ENCODE peak calls at places on chromosomes 2 and 18, in seven cellular contexts. One of them, this sample, is unnamed. For H3K4me1, the result is how much of the 10 kb centered on the place peaks cover.

GRCh38 chr2:172094319-172095145 is 8.2 kb downstream of the DLX2 start:
- DNase-seq in GM23338: peak
- DNase-seq in trophoblast cell: no peak
- DNase-seq in heart right ventricle: no peak
- DNase-seq in A549: peak
- DNase-seq in aorta: peak
- DNase-seq in OCI-LY7: no peak
- DNase-seq in this sample: no peak

GRCh38 chr2:199818001-199818400 is 33.0 kb downstream of the FTCDNL1 start:
- DNase-seq in aorta: no peak
- DNase-seq in OCI-LY7: no peak
- DNase-seq in heart right ventricle: no peak
- DNase-seq in A549: no peak
- DNase-seq in trophoblast cell: no peak
- DNase-seq in GM23338: no peak
- DNase-seq in this sample: no peak

GRCh38 chr18:1559563-1559962 is 654.9 kb downstream of the ADCYAP1 start:
- DNase-seq in aorta: no peak
- DNase-seq in heart right ventricle: no peak
- DNase-seq in GM23338: peak
- DNase-seq in trophoblast cell: no peak
- DNase-seq in A549: no peak
- DNase-seq in OCI-LY7: no peak
- DNase-seq in this sample: no peak

GRCh38 chr18:70452501-70452900 is 163.7 kb downstream of the SOCS6 start:
- DNase-seq in aorta: no peak
- DNase-seq in trophoblast cell: no peak
- DNase-seq in GM23338: peak
- DNase-seq in OCI-LY7: no peak
- DNase-seq in A549: no peak
- DNase-seq in heart right ventricle: no peak
- DNase-seq in this sample: no peak

GRCh38 chr2:203951366-203951902 is 14.9 kb downstream of the ICOS start:
- DNase-seq in OCI-LY7: peak
- DNase-seq in aorta: no peak
- DNase-seq in A549: no peak
- DNase-seq in heart right ventricle: no peak
- DNase-seq in trophoblast cell: peak
- DNase-seq in GM23338: no peak
- DNase-seq in this sample: peak

GRCh38 chr18:55577812-55578539 is 10.0 kb downstream of the TCF4 start:
- DNase-seq in GM23338: peak
- DNase-seq in OCI-LY7: no peak
- DNase-seq in trophoblast cell: peak
- DNase-seq in heart right ventricle: no peak
- DNase-seq in A549: no peak
- DNase-seq in aorta: no peak
- DNase-seq in this sample: no peak

GRCh38 chr2:109110185-109110584 is 18.8 kb upstream of the SH3RF3 start:
- DNase-seq in heart right ventricle: no peak
- DNase-seq in aorta: no peak
- DNase-seq in GM23338: no peak
- DNase-seq in OCI-LY7: no peak
- DNase-seq in A549: no peak
- DNase-seq in trophoblast cell: no peak
- DNase-seq in this sample: no peak

GRCh38 chr2:10083692-10084566 is 3.7 kb upstream of the CYS1 start:
- DNase-seq in A549: no peak
- DNase-seq in OCI-LY7: peak
- DNase-seq in heart right ventricle: no peak
- DNase-seq in trophoblast cell: no peak
- DNase-seq in GM23338: no peak
- DNase-seq in aorta: no peak
- DNase-seq in this sample: no peak

GRCh38 chr2:229127471-229127870 is 143.6 kb downstream of the PID1 start:
- DNase-seq in heart right ventricle: no peak
- DNase-seq in A549: no peak
- DNase-seq in OCI-LY7: no peak
- DNase-seq in trophoblast cell: peak
- DNase-seq in aorta: no peak
- DNase-seq in GM23338: no peak
- DNase-seq in this sample: no peak

GRCh38 chr2:134714228-134714627 is 4.6 kb downstream of the TMEM163 start:
- DNase-seq in trophoblast cell: no peak
- DNase-seq in aorta: no peak
- DNase-seq in heart right ventricle: no peak
- DNase-seq in OCI-LY7: no peak
- DNase-seq in A549: no peak
- DNase-seq in GM23338: no peak
- DNase-seq in this sample: no peak

GRCh38 chr2:157427003-157427921 is 16.6 kb downstream of the CYTIP start:
- DNase-seq in OCI-LY7: no peak
- DNase-seq in A549: no peak
- DNase-seq in heart right ventricle: no peak
- DNase-seq in aorta: no peak
- DNase-seq in GM23338: no peak
- DNase-seq in trophoblast cell: no peak
- DNase-seq in this sample: no peak
- H3K27ac ChIP-seq in OCI-LY7: no peak
- H3K27ac ChIP-seq in A549: no peak
- H3K27ac ChIP-seq in heart right ventricle: no peak
- H3K27ac ChIP-seq in aorta: no peak
- H3K27ac ChIP-seq in GM23338: no peak
- H3K27ac ChIP-seq in trophoblast cell: no peak
- H3K27ac ChIP-seq in this sample: no peak

GRCh38 chr2:62569907-62570793 is 64.2 kb upstream of the TMEM17 start:
- DNase-seq in GM23338: peak
- DNase-seq in A549: peak
- DNase-seq in heart right ventricle: no peak
- DNase-seq in OCI-LY7: no peak
- DNase-seq in aorta: no peak
- DNase-seq in trophoblast cell: no peak
- DNase-seq in this sample: no peak
- H3K4me3 ChIP-seq in GM23338: peak
- H3K4me3 ChIP-seq in A549: peak
- H3K4me3 ChIP-seq in heart right ventricle: no peak
- H3K4me3 ChIP-seq in OCI-LY7: no peak
- H3K4me3 ChIP-seq in aorta: no peak
- H3K4me3 ChIP-seq in trophoblast cell: no peak
- H3K4me3 ChIP-seq in this sample: no peak

DNA sequence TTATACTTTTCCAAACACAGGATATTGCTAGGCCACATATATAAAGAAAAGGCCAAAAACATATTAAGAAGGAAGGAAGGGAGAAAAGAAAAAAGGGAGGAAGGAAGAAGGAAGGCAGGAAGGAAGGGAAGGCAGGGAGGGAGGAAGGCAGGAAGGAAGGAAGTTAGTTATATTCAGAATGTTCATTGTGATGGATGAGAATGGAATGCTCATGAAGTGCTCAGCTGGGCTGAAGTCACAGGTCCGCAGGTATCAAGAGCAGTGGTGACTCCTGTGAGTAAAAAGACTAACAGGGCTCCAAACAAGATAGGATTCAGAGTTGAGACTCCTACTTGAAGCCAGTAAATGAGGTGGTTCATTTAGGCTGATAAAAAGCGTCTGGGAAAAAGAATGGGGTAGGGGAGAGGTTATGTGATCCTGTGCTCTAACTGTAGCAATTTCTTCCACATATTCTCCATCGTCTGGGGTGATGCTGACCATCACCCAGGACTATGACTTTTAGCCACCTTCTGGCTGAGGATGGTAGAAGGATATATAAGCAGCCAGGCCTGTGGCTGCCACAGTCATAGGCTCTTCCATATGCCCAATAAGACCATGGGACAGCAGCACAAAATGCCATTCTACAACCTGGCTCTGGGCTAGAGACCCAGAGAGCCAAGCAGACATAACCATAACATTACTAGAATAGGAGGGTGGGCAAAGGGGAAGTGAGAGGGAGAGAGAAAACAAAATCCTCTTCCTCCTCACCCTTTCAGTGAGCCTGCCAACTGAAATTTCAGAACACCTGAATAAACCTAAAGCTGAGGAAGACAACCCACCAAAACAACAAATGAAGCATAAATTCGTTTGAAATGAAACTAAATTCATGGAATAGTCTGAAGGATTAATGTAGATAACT is 173.2 kb downstream of the MYO3B start:
- DNase-seq in A549: no peak
- DNase-seq in GM23338: no peak
- DNase-seq in heart right ventricle: no peak
- DNase-seq in aorta: no peak
- DNase-seq in OCI-LY7: peak
- DNase-seq in trophoblast cell: no peak
- DNase-seq in this sample: no peak
- H3K4me1 ChIP-seq in A549: under half
- H3K4me1 ChIP-seq in GM23338: under half
- H3K4me1 ChIP-seq in heart right ventricle: under half
- H3K4me1 ChIP-seq in aorta: under half
- H3K4me1 ChIP-seq in OCI-LY7: half or more
- H3K4me1 ChIP-seq in trophoblast cell: under half
- H3K4me1 ChIP-seq in this sample: under half

GRCh38 chr2:38164881-38165280 is 88.9 kb upstream of the CYP1B1 start:
- DNase-seq in OCI-LY7: no peak
- DNase-seq in heart right ventricle: no peak
- DNase-seq in A549: no peak
- DNase-seq in aorta: no peak
- DNase-seq in GM23338: no peak
- DNase-seq in trophoblast cell: no peak
- DNase-seq in this sample: no peak
- H3K27ac ChIP-seq in OCI-LY7: no peak
- H3K27ac ChIP-seq in heart right ventricle: no peak
- H3K27ac ChIP-seq in A549: no peak
- H3K27ac ChIP-seq in aorta: no peak
- H3K27ac ChIP-seq in GM23338: no peak
- H3K27ac ChIP-seq in trophoblast cell: no peak
- H3K27ac ChIP-seq in this sample: no peak

GRCh38 chr18:22173221-22173927 is 4.0 kb downstream of the GATA6 start:
- DNase-seq in OCI-LY7: no peak
- DNase-seq in heart right ventricle: no peak
- DNase-seq in aorta: no peak
- DNase-seq in trophoblast cell: no peak
- DNase-seq in GM23338: no peak
- DNase-seq in A549: no peak
- DNase-seq in this sample: no peak

GRCh38 chr18:22171263-22171838 is 2.0 kb downstream of the GATA6 start:
- DNase-seq in heart right ventricle: no peak
- DNase-seq in GM23338: no peak
- DNase-seq in trophoblast cell: no peak
- DNase-seq in OCI-LY7: no peak
- DNase-seq in A549: no peak
- DNase-seq in aorta: no peak
- DNase-seq in this sample: no peak

GRCh38 chr18:22170421-22171262 is 1.3 kb downstream of the GATA6 start:
- DNase-seq in GM23338: peak
- DNase-seq in aorta: peak
- DNase-seq in A549: peak
- DNase-seq in trophoblast cell: peak
- DNase-seq in heart right ventricle: peak
- DNase-seq in OCI-LY7: no peak
- DNase-seq in this sample: peak

GRCh38 chr18:22172594-22173049 is 3.2 kb downstream of the GATA6 start:
- DNase-seq in A549: no peak
- DNase-seq in OCI-LY7: no peak
- DNase-seq in aorta: no peak
- DNase-seq in heart right ventricle: no peak
- DNase-seq in trophoblast cell: no peak
- DNase-seq in GM23338: no peak
- DNase-seq in this sample: no peak

GRCh38 chr18:22171839-22172582 is 2.6 kb downstream of the GATA6 start:
- DNase-seq in GM23338: no peak
- DNase-seq in A549: no peak
- DNase-seq in OCI-LY7: no peak
- DNase-seq in trophoblast cell: peak
- DNase-seq in heart right ventricle: no peak
- DNase-seq in aorta: no peak
- DNase-seq in this sample: no peak
- H3K4me3 ChIP-seq in GM23338: peak
- H3K4me3 ChIP-seq in A549: no peak
- H3K4me3 ChIP-seq in OCI-LY7: no peak
- H3K4me3 ChIP-seq in trophoblast cell: peak
- H3K4me3 ChIP-seq in heart right ventricle: peak
- H3K4me3 ChIP-seq in aorta: peak
- H3K4me3 ChIP-seq in this sample: no peak

GRCh38 chr2:239300871-239301742 is 99.7 kb downstream of the HDAC4 start:
- DNase-seq in heart right ventricle: no peak
- DNase-seq in OCI-LY7: no peak
- DNase-seq in trophoblast cell: no peak
- DNase-seq in GM23338: no peak
- DNase-seq in aorta: peak
- DNase-seq in A549: no peak
- DNase-seq in this sample: no peak

GRCh38 chr2:239298126-239298804 is 102.6 kb downstream of the HDAC4 start:
- DNase-seq in OCI-LY7: peak
- DNase-seq in heart right ventricle: no peak
- DNase-seq in GM23338: no peak
- DNase-seq in trophoblast cell: peak
- DNase-seq in aorta: peak
- DNase-seq in A549: no peak
- DNase-seq in this sample: peak

GRCh38 chr2:239299218-239299939 is 101.4 kb downstream of the HDAC4 start:
- DNase-seq in heart right ventricle: no peak
- DNase-seq in aorta: peak
- DNase-seq in GM23338: no peak
- DNase-seq in OCI-LY7: no peak
- DNase-seq in A549: no peak
- DNase-seq in trophoblast cell: no peak
- DNase-seq in this sample: no peak

GRCh38 chr2:239302083-239302807 is 98.6 kb downstream of the HDAC4 start:
- DNase-seq in trophoblast cell: no peak
- DNase-seq in heart right ventricle: no peak
- DNase-seq in GM23338: no peak
- DNase-seq in aorta: peak
- DNase-seq in A549: no peak
- DNase-seq in OCI-LY7: no peak
- DNase-seq in this sample: no peak

GRCh38 chr2:239300242-239300641 is 100.6 kb downstream of the HDAC4 start:
- DNase-seq in trophoblast cell: no peak
- DNase-seq in heart right ventricle: no peak
- DNase-seq in aorta: peak
- DNase-seq in A549: no peak
- DNase-seq in OCI-LY7: no peak
- DNase-seq in GM23338: no peak
- DNase-seq in this sample: no peak
- H3K4me1 ChIP-seq in trophoblast cell: under half
- H3K4me1 ChIP-seq in heart right ventricle: under half
- H3K4me1 ChIP-seq in aorta: under half
- H3K4me1 ChIP-seq in A549: under half
- H3K4me1 ChIP-seq in OCI-LY7: under half
- H3K4me1 ChIP-seq in GM23338: under half
- H3K4me1 ChIP-seq in this sample: under half